ENCODE peak calls at places on chromosomes 13 and 19, in five cellular contexts. One of them, this sample, is unnamed. For H3K36me3, the result is how much of the 10 kb centered on the place peaks cover.

GRCh38 chr13:95137096-95137495 is 164.2 kb downstream of the ABCC4 start:
- DNase-seq in hepatocyte: no peak
- DNase-seq in upper lobe of right lung: no peak
- DNase-seq in IMR-90: peak
- DNase-seq in tibial nerve: no peak
- DNase-seq in this sample: peak

GRCh38 chr13:94556016-94556415 is 39.9 kb downstream of the TGDS start:
- DNase-seq in hepatocyte: no peak
- DNase-seq in upper lobe of right lung: no peak
- DNase-seq in IMR-90: no peak
- DNase-seq in tibial nerve: no peak
- DNase-seq in this sample: no peak

GRCh38 chr13:30334663-30335386 is 27.5 kb upstream of the KATNAL1 start:
- DNase-seq in hepatocyte: no peak
- DNase-seq in upper lobe of right lung: no peak
- DNase-seq in IMR-90: peak
- DNase-seq in tibial nerve: no peak
- DNase-seq in this sample: peak

GRCh38 chr19:38666662-38667448 is 19.4 kb downstream of the ACTN4 start:
- DNase-seq in hepatocyte: peak
- DNase-seq in upper lobe of right lung: no peak
- DNase-seq in IMR-90: peak
- DNase-seq in tibial nerve: no peak
- DNase-seq in this sample: peak

GRCh38 chr19:38209671-38210457 is 14.2 kb downstream of the DPF1 start:
- DNase-seq in hepatocyte: peak
- DNase-seq in upper lobe of right lung: peak
- DNase-seq in IMR-90: peak
- DNase-seq in tibial nerve: peak
- DNase-seq in this sample: no peak

GRCh38 chr19:2114218-2114617 is 17.5 kb downstream of the IZUMO4 start:
- DNase-seq in hepatocyte: no peak
- DNase-seq in upper lobe of right lung: no peak
- DNase-seq in IMR-90: no peak
- DNase-seq in tibial nerve: no peak
- DNase-seq in this sample: no peak

GRCh38 chr19:3338541-3339181 is 27.7 kb upstream of the NFIC start:
- DNase-seq in hepatocyte: no peak
- DNase-seq in upper lobe of right lung: peak
- DNase-seq in IMR-90: no peak
- DNase-seq in tibial nerve: no peak
- DNase-seq in this sample: no peak

GRCh38 chr13:113576597-113576996 is 8.0 kb upstream of the TFDP1 start:
- DNase-seq in hepatocyte: no peak
- DNase-seq in upper lobe of right lung: no peak
- DNase-seq in IMR-90: no peak
- DNase-seq in tibial nerve: no peak
- DNase-seq in this sample: no peak

GRCh38 chr19:8333771-8334457 is 9.1 kb downstream of the KANK3 start:
- DNase-seq in hepatocyte: no peak
- DNase-seq in upper lobe of right lung: no peak
- DNase-seq in IMR-90: no peak
- DNase-seq in tibial nerve: no peak
- DNase-seq in this sample: no peak

GRCh38 chr13:38210928-38211596 is 138.6 kb upstream of the UFM1 start:
- DNase-seq in hepatocyte: no peak
- DNase-seq in upper lobe of right lung: no peak
- DNase-seq in IMR-90: no peak
- DNase-seq in tibial nerve: no peak
- DNase-seq in this sample: no peak

GRCh38 chr19:56476671-56477428 is at the start of gene ZNF667:
- DNase-seq in hepatocyte: peak
- DNase-seq in upper lobe of right lung: no peak
- DNase-seq in IMR-90: peak
- DNase-seq in tibial nerve: no peak
- DNase-seq in this sample: peak

GRCh38 chr19:2636897-2637683 is 65.4 kb downstream of the GNG7 start:
- DNase-seq in hepatocyte: peak
- DNase-seq in upper lobe of right lung: peak
- DNase-seq in IMR-90: peak
- DNase-seq in tibial nerve: peak
- DNase-seq in this sample: peak

GRCh38 chr13:33401238-33401637 is 115.7 kb upstream of the STARD13 start:
- DNase-seq in hepatocyte: no peak
- DNase-seq in upper lobe of right lung: peak
- DNase-seq in IMR-90: no peak
- DNase-seq in tibial nerve: no peak
- DNase-seq in this sample: peak

GRCh38 chr19:9309974-9310446 is 372 bp upstream of the ZNF699 start:
- DNase-seq in hepatocyte: peak
- DNase-seq in upper lobe of right lung: peak
- DNase-seq in IMR-90: peak
- DNase-seq in tibial nerve: peak
- DNase-seq in this sample: peak

GRCh38 chr19:41131186-41131585 is 17.0 kb downstream of the CYP2F1 start:
- DNase-seq in hepatocyte: no peak
- DNase-seq in upper lobe of right lung: no peak
- DNase-seq in IMR-90: no peak
- DNase-seq in tibial nerve: no peak
- DNase-seq in this sample: no peak

GRCh38 chr13:48818495-48818961 is 157.2 kb upstream of the FNDC3A start:
- DNase-seq in hepatocyte: peak
- DNase-seq in upper lobe of right lung: no peak
- DNase-seq in IMR-90: peak
- DNase-seq in tibial nerve: no peak
- DNase-seq in this sample: peak

GRCh38 chr13:109007946-109008345 is 378.5 kb downstream of the MYO16 start:
- DNase-seq in hepatocyte: no peak
- DNase-seq in upper lobe of right lung: no peak
- DNase-seq in IMR-90: peak
- DNase-seq in tibial nerve: no peak
- DNase-seq in this sample: no peak

GRCh38 chr13:60158321-60158801 is 5.4 kb downstream of the DIAPH3 start:
- DNase-seq in hepatocyte: no peak
- DNase-seq in upper lobe of right lung: no peak
- DNase-seq in IMR-90: no peak
- DNase-seq in tibial nerve: no peak
- DNase-seq in this sample: peak

GRCh38 chr13:113066142-113066455 is 39.5 kb upstream of the F7 start:
- DNase-seq in hepatocyte: no peak
- DNase-seq in upper lobe of right lung: no peak
- DNase-seq in IMR-90: no peak
- DNase-seq in tibial nerve: no peak
- DNase-seq in this sample: no peak

GRCh38 chr13:20847298-20847697 is 55.2 kb downstream of the XPO4 start:
- DNase-seq in hepatocyte: no peak
- DNase-seq in upper lobe of right lung: no peak
- DNase-seq in IMR-90: no peak
- DNase-seq in tibial nerve: no peak
- DNase-seq in this sample: peak

GRCh38 chr13:64529874-64530485 is 2700.2 kb downstream of the PCDH9 start:
- DNase-seq in hepatocyte: peak
- DNase-seq in upper lobe of right lung: no peak
- DNase-seq in IMR-90: no peak
- DNase-seq in tibial nerve: no peak
- DNase-seq in this sample: peak

GRCh38 chr13:75405976-75406703 is 75.8 kb downstream of the TBC1D4 start:
- DNase-seq in hepatocyte: no peak
- DNase-seq in upper lobe of right lung: no peak
- DNase-seq in IMR-90: no peak
- DNase-seq in tibial nerve: peak
- DNase-seq in this sample: peak

GRCh38 chr13:102642475-102642874 is 45.7 kb downstream of the TPP2 start:
- DNase-seq in hepatocyte: no peak
- DNase-seq in upper lobe of right lung: peak
- DNase-seq in IMR-90: no peak
- DNase-seq in tibial nerve: no peak
- DNase-seq in this sample: no peak

GRCh38 chr13:57666554-57666953 is 35.0 kb downstream of the PCDH17 start:
- DNase-seq in hepatocyte: no peak
- DNase-seq in upper lobe of right lung: no peak
- DNase-seq in IMR-90: no peak
- DNase-seq in tibial nerve: no peak
- DNase-seq in this sample: no peak

GRCh38 chr13:87274209-87274819 is 396.9 kb upstream of the SLITRK5 start:
- DNase-seq in hepatocyte: peak
- DNase-seq in upper lobe of right lung: no peak
- DNase-seq in IMR-90: peak
- DNase-seq in tibial nerve: no peak
- DNase-seq in this sample: peak

GRCh38 chr13:48072304-48072703 is 22.6 kb downstream of the MED4 start:
- DNase-seq in hepatocyte: no peak
- DNase-seq in upper lobe of right lung: no peak
- DNase-seq in IMR-90: no peak
- DNase-seq in tibial nerve: no peak
- DNase-seq in this sample: peak

GRCh38 chr13:60619461-60619860 is 222.4 kb downstream of the TDRD3 start:
- DNase-seq in hepatocyte: no peak
- DNase-seq in upper lobe of right lung: no peak
- DNase-seq in IMR-90: no peak
- DNase-seq in tibial nerve: no peak
- DNase-seq in this sample: no peak

GRCh38 chr19:19501798-19502197 is 13.6 kb downstream of the TSSK6 start:
- DNase-seq in hepatocyte: no peak
- DNase-seq in upper lobe of right lung: no peak
- DNase-seq in IMR-90: no peak
- DNase-seq in tibial nerve: no peak
- DNase-seq in this sample: no peak

GRCh38 chr19:7795555-7796161 is 32.6 kb downstream of the CLEC4M start:
- DNase-seq in hepatocyte: no peak
- DNase-seq in upper lobe of right lung: no peak
- DNase-seq in IMR-90: peak
- DNase-seq in tibial nerve: no peak
- DNase-seq in this sample: no peak

GRCh38 chr19:9878511-9879196 is 43.5 kb downstream of the PIN1 start:
- DNase-seq in hepatocyte: no peak
- DNase-seq in upper lobe of right lung: no peak
- DNase-seq in IMR-90: no peak
- DNase-seq in tibial nerve: no peak
- DNase-seq in this sample: no peak

GRCh38 chr19:39352549-39353285 is 10.5 kb downstream of the SAMD4B start:
- DNase-seq in hepatocyte: no peak
- DNase-seq in upper lobe of right lung: no peak
- DNase-seq in IMR-90: no peak
- DNase-seq in tibial nerve: no peak
- DNase-seq in this sample: no peak

GRCh38 chr19:42465827-42466280 is 23.1 kb upstream of the CXCL17 start:
- DNase-seq in hepatocyte: no peak
- DNase-seq in upper lobe of right lung: no peak
- DNase-seq in IMR-90: no peak
- DNase-seq in tibial nerve: no peak
- DNase-seq in this sample: no peak

GRCh38 chr13:111912453-111912866 is 154.5 kb upstream of the SOX1 start:
- DNase-seq in hepatocyte: no peak
- DNase-seq in upper lobe of right lung: no peak
- DNase-seq in IMR-90: no peak
- DNase-seq in tibial nerve: no peak
- DNase-seq in this sample: no peak

GRCh38 chr13:42334329-42334706 is 62.4 kb downstream of the AKAP11 start:
- DNase-seq in hepatocyte: no peak
- DNase-seq in upper lobe of right lung: no peak
- DNase-seq in IMR-90: no peak
- DNase-seq in tibial nerve: no peak
- DNase-seq in this sample: no peak
- TF ChIP-seq CTCF in hepatocyte: no peak
- TF ChIP-seq CTCF in upper lobe of right lung: no peak
- TF ChIP-seq CTCF in IMR-90: no peak
- TF ChIP-seq CTCF in tibial nerve: no peak
- TF ChIP-seq CTCF in this sample: no peak

DNA sequence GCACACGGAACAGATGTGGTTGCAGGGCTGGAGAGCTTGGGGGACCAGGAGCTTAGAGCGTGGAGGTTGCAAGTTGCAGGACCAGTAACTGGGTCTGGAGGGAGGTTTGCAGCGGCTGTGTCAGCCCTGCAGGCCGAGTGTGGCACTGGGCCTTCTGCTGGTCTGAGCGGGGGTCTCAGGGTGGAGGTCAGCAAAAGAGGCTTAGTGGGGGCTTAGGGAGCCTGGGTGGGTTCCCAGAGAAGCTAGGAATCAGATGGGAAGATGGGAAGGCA is 5.8 kb upstream of the HCN2 start:
- DNase-seq in hepatocyte: no peak
- DNase-seq in upper lobe of right lung: no peak
- DNase-seq in IMR-90: no peak
- DNase-seq in tibial nerve: no peak
- DNase-seq in this sample: no peak
- H3K36me3 ChIP-seq in hepatocyte: under half
- H3K36me3 ChIP-seq in upper lobe of right lung: under half
- H3K36me3 ChIP-seq in IMR-90: under half
- H3K36me3 ChIP-seq in tibial nerve: under half
- H3K36me3 ChIP-seq in this sample: under half

GRCh38 chr13:40251343-40252032 is 415.0 kb downstream of the FOXO1 start:
- DNase-seq in hepatocyte: no peak
- DNase-seq in upper lobe of right lung: no peak
- DNase-seq in IMR-90: no peak
- DNase-seq in tibial nerve: no peak
- DNase-seq in this sample: no peak
- TF ChIP-seq CTCF in hepatocyte: no peak
- TF ChIP-seq CTCF in upper lobe of right lung: no peak
- TF ChIP-seq CTCF in IMR-90: no peak
- TF ChIP-seq CTCF in tibial nerve: no peak
- TF ChIP-seq CTCF in this sample: no peak

GRCh38 chr13:24153979-24154378 is 6.5 kb upstream of the SPATA13 start:
- DNase-seq in hepatocyte: no peak
- DNase-seq in upper lobe of right lung: no peak
- DNase-seq in IMR-90: no peak
- DNase-seq in tibial nerve: no peak
- DNase-seq in this sample: no peak
- H3K36me3 ChIP-seq in hepatocyte: under half
- H3K36me3 ChIP-seq in upper lobe of right lung: under half
- H3K36me3 ChIP-seq in IMR-90: under half
- H3K36me3 ChIP-seq in tibial nerve: under half
- H3K36me3 ChIP-seq in this sample: under half

DNA sequence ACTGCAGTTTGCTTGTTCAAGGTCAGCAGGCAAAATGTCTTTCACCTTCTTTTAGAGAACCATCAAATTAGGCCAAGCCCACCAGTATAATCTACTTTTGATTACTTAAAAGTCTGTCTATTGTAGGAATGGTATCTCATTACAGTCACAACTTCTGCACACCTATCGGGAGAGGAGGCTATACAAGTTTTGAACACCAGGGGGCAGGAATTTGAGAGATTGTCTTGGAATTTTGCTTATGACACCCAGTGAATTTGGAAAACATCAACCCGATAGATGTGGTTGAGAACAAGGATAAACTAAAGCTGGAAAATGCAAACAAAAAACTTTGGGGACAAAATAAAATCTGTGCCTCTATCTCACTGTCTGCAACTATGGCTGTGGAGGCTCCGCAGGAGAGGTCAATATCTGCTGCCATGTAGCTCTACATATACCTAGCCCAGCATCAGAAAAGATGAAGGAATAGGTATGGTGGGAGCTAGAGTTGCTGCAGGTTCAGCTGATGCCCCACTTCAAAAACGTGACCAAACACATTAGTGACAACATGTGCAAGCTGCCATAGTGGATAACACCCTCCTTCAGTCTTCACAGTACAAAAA is 1299.2 kb upstream of the SPRY2 start:
- DNase-seq in hepatocyte: peak
- DNase-seq in upper lobe of right lung: no peak
- DNase-seq in IMR-90: no peak
- DNase-seq in tibial nerve: no peak
- DNase-seq in this sample: peak
- TF ChIP-seq CTCF in hepatocyte: peak
- TF ChIP-seq CTCF in upper lobe of right lung: peak
- TF ChIP-seq CTCF in IMR-90: no peak
- TF ChIP-seq CTCF in tibial nerve: no peak
- TF ChIP-seq CTCF in this sample: peak